ENCODE peak calls at places on chromosomes 11 and 22, in four cellular contexts. P is NB4, F is stomach, D is GM12878. B is an unnamed sample.

GRCh38 chr22:50716291-50717024 is 21.5 kb upstream of the ACR start:
- DNase-seq in P (no peak), F (no peak), D (no peak), B (no peak)

GRCh38 chr11:117378966-117379865 is 51.6 kb downstream of the CEP164 start:
- DNase-seq in P (no peak), F (no peak), D (no peak), B (no peak)

GRCh38 chr22:19882446-19883381 is 28.0 kb upstream of the GNB1L start:
- DNase-seq in P (no peak), F (no peak), D (no peak), B (no peak)

GRCh38 chr11:33027233-33027632 is 11.6 kb downstream of the DEPDC7 start:
- DNase-seq in P (no peak), F (no peak), D (no peak), B (no peak)

GRCh38 chr11:65384301-65384889 is 1.9 kb upstream of the SLC25A45 start:
- DNase-seq in P (no peak), F (no peak), D (no peak), B (no peak)

GRCh38 chr22:35544810-35545209 is 4.2 kb downstream of the RASD2 start:
- DNase-seq in P (no peak), F (no peak), D (no peak), B (no peak)

GRCh38 chr22:46110215-46110614 is 40.1 kb upstream of the PPARA start:
- DNase-seq in P (peak; percentile 35), F (no peak), D (no peak), B (no peak)

GRCh38 chr11:71063129-71063528 is 189.2 kb downstream of the SHANK2 start:
- DNase-seq in P (no peak), F (no peak), D (no peak), B (no peak)

GRCh38 chr11:48087974-48088681 is 107.8 kb downstream of the PTPRJ start:
- DNase-seq in P (no peak), F (peak; percentile 67), D (no peak), B (no peak)

GRCh38 chr11:808427-809286 is 1.1 kb upstream of the RPLP2 start:
- DNase-seq in P (no peak), F (no peak), D (no peak), B (no peak)

GRCh38 chr11:13364388-13364787 is 86.8 kb downstream of the BMAL1 start:
- DNase-seq in P (no peak), F (no peak), D (no peak), B (no peak)

GRCh38 chr11:86610559-86611341 is 61.7 kb downstream of the ME3 start:
- DNase-seq in P (no peak), F (no peak), D (no peak), B (no peak)

GRCh38 chr11:65434057-65434666 is 11.6 kb downstream of the NEAT1 start:
- DNase-seq in P (no peak), F (no peak), D (no peak), B (no peak)

GRCh38 chr22:35477911-35478582 is 62.6 kb upstream of the RASD2 start:
- DNase-seq in P (peak; percentile 83), F (no peak), D (no peak), B (no peak)

GRCh38 chr11:34977039-34977906 is 60.9 kb downstream of the PDHX start:
- DNase-seq in P (peak; percentile 32), F (no peak), D (no peak), B (no peak)

GRCh38 chr11:105052487-105052886 is 7.4 kb upstream of the CARD16 start:
- DNase-seq in P (no peak), F (no peak), D (no peak), B (no peak)

GRCh38 chr22:24024354-24024753 is 13.2 kb downstream of the CABIN1 start:
- DNase-seq in P (no peak), F (no peak), D (no peak), B (no peak)

GRCh38 chr11:69804769-69805508 is 14.3 kb downstream of the FGF3 start:
- DNase-seq in P (no peak), F (no peak), D (no peak), B (no peak)

GRCh38 chr11:102111787-102112653 is 1.8 kb downstream of the YAP1 start:
- DNase-seq in P (peak; percentile 15), F (peak; percentile 72), D (no peak), B (no peak)

GRCh38 chr11:118697346-118697745 is 17.9 kb upstream of the TREH start:
- DNase-seq in P (no peak), F (no peak), D (no peak), B (no peak)

GRCh38 chr11:128346808-128347207 is 240.6 kb downstream of the ETS1 start:
- DNase-seq in P (no peak), F (no peak), D (no peak), B (no peak)

GRCh38 chr11:76919467-76919866 is 58.7 kb downstream of the ACER3 start:
- DNase-seq in P (no peak), F (no peak), D (no peak), B (no peak)

GRCh38 chr11:102794382-102794781 is 3.6 kb downstream of the MMP1 start:
- DNase-seq in P (peak; percentile 58), F (no peak), D (no peak), B (no peak)

DNA sequence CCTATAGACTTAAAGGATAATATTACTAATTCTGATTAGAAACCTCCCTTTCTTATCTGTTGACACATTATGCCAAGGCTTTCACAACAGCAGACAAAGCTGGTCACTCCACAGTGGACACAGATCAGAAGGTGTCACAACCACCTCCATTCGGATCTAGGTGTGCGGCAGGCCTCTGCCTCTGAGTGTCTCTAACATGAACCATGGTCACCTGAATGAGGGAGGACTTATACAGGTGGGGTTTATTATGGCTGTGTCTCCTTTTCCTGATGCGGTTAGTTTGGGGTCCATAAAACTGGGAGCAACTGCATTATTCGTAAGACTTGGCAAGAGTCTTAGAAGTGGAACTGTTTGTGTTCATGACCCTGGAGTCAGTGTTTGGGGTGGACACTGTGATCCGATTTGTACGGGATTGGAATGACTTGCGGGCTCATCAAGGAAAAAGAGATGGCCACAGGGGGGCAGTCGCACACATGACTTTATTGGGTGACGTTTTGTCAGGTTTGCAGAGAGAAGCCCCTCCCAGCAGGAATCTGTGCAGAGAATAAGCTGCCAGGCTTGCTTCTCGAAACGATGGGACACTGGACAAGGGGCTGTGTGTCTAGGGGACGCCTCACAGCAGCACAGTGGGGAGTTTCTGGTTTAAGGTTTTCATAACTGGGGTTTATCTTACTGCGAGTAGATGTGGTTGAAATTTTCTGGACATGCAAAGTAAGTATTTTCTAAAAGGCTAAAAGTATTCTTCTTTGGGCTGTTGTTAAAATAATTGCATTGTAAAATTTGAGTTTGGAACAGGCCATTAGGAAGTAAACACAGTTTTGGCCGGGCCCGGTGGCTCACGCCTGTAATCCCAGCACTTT is 90.6 kb downstream of the GAB4 start:
- DNase-seq in P (peak; percentile 70), F (peak; percentile 75), D (peak; percentile 12), B (no peak)
- TF ChIP-seq POLR2A in P (no peak), F (no peak), D (no peak), B (no peak)

GRCh38 chr22:45071618-45072017 is 61.8 kb upstream of the PHF21B start:
- DNase-seq in P (no peak), F (no peak), D (no peak), B (no peak)

GRCh38 chr22:45065726-45066125 is 55.9 kb upstream of the PHF21B start:
- DNase-seq in P (peak; percentile 65), F (no peak), D (no peak), B (no peak)

GRCh38 chr22:45069925-45070324 is 60.1 kb upstream of the PHF21B start:
- DNase-seq in P (no peak), F (no peak), D (no peak), B (no peak)

GRCh38 chr22:45064313-45065268 is 54.8 kb upstream of the PHF21B start:
- DNase-seq in P (peak; percentile 62), F (no peak), D (peak; percentile 7), B (no peak)

GRCh38 chr22:45067731-45068130 is 57.9 kb upstream of the PHF21B start:
- DNase-seq in P (no peak), F (no peak), D (no peak), B (no peak)
- TF ChIP-seq POLR2A in P (no peak), F (no peak), D (no peak), B (no peak)

DNA sequence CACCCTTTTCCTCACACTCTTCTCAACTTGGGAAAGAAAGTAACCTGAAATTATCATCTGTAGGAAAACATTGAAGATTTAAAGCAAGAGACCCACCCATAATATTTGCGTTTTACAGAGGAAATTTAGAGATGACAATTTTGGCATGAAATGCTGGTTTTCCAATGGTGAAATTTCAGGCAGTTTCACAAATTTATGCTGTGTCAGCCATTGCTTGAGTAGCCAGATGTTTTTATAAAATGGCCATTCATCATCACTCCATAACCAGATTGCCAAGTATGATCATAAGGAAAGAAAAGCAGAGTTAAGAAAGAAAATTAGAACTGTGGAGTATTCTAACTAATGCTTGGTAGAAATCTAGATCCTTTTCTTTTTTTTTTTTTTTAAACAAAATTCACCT is 732.9 kb downstream of the NELL1 start:
- DNase-seq in P (no peak), F (no peak), D (no peak), B (no peak)
- TF ChIP-seq POLR2A in P (no peak), F (no peak), D (no peak), B (no peak)

DNA sequence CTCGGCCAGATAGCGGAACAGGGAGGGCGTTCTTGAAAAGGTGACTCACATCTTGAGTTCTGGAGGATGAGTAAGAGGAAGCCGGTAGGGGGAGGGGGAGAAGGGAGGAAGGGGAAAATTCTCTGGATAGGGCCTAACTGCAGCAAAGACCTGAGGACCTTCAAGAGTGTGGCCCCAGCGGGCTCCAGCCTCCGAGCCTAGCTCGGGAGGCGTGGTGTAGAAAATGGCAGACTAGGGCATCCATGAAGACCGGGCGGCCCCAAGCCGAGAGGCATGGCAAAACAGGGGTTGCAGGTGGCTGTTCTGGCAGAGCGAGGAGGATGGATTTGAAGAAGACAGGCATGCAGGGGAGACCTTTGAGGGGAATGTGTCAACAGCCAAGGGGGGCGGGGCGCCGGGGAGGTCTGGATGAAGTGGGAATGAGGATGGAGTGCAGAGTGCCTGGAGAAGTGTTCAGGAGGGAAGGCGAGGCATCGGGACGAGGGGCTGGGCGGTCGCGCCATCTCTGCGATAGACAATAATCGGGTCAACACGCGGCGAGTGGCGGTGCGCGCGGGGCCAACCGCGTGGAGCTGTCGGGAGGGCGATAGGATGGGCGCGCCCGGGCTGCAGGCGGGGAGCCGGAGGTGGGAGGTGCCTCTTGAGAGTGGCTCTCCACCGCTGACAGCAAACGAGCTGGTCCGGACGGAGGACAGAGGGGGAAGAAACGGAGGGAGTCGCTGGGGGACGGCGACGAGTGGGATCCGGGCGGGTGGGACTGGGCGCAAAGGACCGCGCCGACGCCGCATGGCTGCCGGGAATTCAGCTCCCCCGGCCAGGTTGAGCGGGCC is 40.0 kb upstream of the CREB3L1 start:
- DNase-seq in P (peak; percentile 96), F (peak; percentile 42), D (no peak), B (no peak)
- TF ChIP-seq POLR2A in P (peak; percentile 32), F (no peak), D (no peak), B (no peak)

GRCh38 chr11:64250406-64250874 is 890 bp upstream of the PLCB3 start:
- DNase-seq in P (no peak), F (no peak), D (no peak), B (no peak)

GRCh38 chr11:64251722-64251985 is 324 bp downstream of the PLCB3 start:
- DNase-seq in P (no peak), F (no peak), D (no peak), B (no peak)

GRCh38 chr11:64251986-64252837 is 882 bp downstream of the PLCB3 start:
- DNase-seq in P (no peak), F (peak; percentile 78), D (no peak), B (no peak)

GRCh38 chr11:64249563-64250405 is 1.5 kb upstream of the PLCB3 start:
- DNase-seq in P (no peak), F (no peak), D (no peak), B (no peak)

GRCh38 chr11:64250875-64251721 is at the start of gene PLCB3:
- DNase-seq in P (peak; percentile 68), F (peak; percentile 71), D (no peak), B (no peak)
- TF ChIP-seq POLR2A in P (peak; percentile 44), F (no peak), D (peak; percentile 74), B (no peak)